ENCODE peak calls at places on chromosomes 16 and 17, in six cellular contexts. One of them, this sample, is unnamed.

GRCh38 chr16:27191352-27191924 is 11.9 kb upstream of the KDM8 start:
- DNase-seq in GM13977: no peak
- DNase-seq in endodermal cell: no peak
- DNase-seq in fibroblast of pulmonary artery: no peak
- DNase-seq in neural crest cell: no peak
- DNase-seq in GM13976: no peak
- DNase-seq in this sample: no peak

GRCh38 chr17:49093131-49093530 is 39.4 kb upstream of the B4GALNT2 start:
- DNase-seq in endodermal cell: no peak
- DNase-seq in GM13976: no peak
- DNase-seq in fibroblast of pulmonary artery: no peak
- DNase-seq in GM13977: no peak
- DNase-seq in neural crest cell: no peak
- DNase-seq in this sample: no peak

GRCh38 chr16:66619036-66619435 is 14.5 kb downstream of the CMTM3 start:
- DNase-seq in GM13976: no peak
- DNase-seq in neural crest cell: no peak
- DNase-seq in endodermal cell: no peak
- DNase-seq in GM13977: no peak
- DNase-seq in fibroblast of pulmonary artery: peak
- DNase-seq in this sample: no peak

GRCh38 chr16:67977005-67977404 is 3.3 kb downstream of the DPEP3 start:
- DNase-seq in endodermal cell: no peak
- DNase-seq in neural crest cell: no peak
- DNase-seq in fibroblast of pulmonary artery: no peak
- DNase-seq in GM13976: no peak
- DNase-seq in GM13977: no peak
- DNase-seq in this sample: no peak

GRCh38 chr17:7217113-7217987 is 2.3 kb downstream of the DLG4 start:
- DNase-seq in GM13976: peak
- DNase-seq in neural crest cell: peak
- DNase-seq in GM13977: peak
- DNase-seq in fibroblast of pulmonary artery: peak
- DNase-seq in endodermal cell: peak
- DNase-seq in this sample: no peak

GRCh38 chr16:67200491-67200890 is 1.6 kb downstream of the ELMO3 start:
- DNase-seq in GM13977: no peak
- DNase-seq in fibroblast of pulmonary artery: no peak
- DNase-seq in neural crest cell: no peak
- DNase-seq in endodermal cell: no peak
- DNase-seq in GM13976: no peak
- DNase-seq in this sample: no peak

GRCh38 chr16:89044394-89045180 is 49.1 kb upstream of the ACSF3 start:
- DNase-seq in GM13976: no peak
- DNase-seq in neural crest cell: no peak
- DNase-seq in GM13977: no peak
- DNase-seq in fibroblast of pulmonary artery: no peak
- DNase-seq in endodermal cell: no peak
- DNase-seq in this sample: no peak

GRCh38 chr17:76337413-76337777 is 16.3 kb downstream of the PRPSAP1 start:
- DNase-seq in GM13977: no peak
- DNase-seq in GM13976: no peak
- DNase-seq in fibroblast of pulmonary artery: no peak
- DNase-seq in neural crest cell: no peak
- DNase-seq in endodermal cell: no peak
- DNase-seq in this sample: no peak

GRCh38 chr16:75139498-75139897 is 8.8 kb upstream of the ZFP1 start:
- DNase-seq in neural crest cell: no peak
- DNase-seq in endodermal cell: no peak
- DNase-seq in GM13976: no peak
- DNase-seq in GM13977: no peak
- DNase-seq in fibroblast of pulmonary artery: no peak
- DNase-seq in this sample: no peak

GRCh38 chr16:31270795-31271194 is 11.0 kb downstream of the ITGAM start:
- DNase-seq in endodermal cell: no peak
- DNase-seq in neural crest cell: no peak
- DNase-seq in GM13976: no peak
- DNase-seq in fibroblast of pulmonary artery: no peak
- DNase-seq in GM13977: no peak
- DNase-seq in this sample: no peak

GRCh38 chr17:9284884-9285283 is 263.6 kb downstream of the NTN1 start:
- DNase-seq in fibroblast of pulmonary artery: no peak
- DNase-seq in endodermal cell: peak
- DNase-seq in GM13977: no peak
- DNase-seq in GM13976: no peak
- DNase-seq in neural crest cell: no peak
- DNase-seq in this sample: no peak

GRCh38 chr17:82110298-82110697 is 12.3 kb upstream of the FASN start:
- DNase-seq in GM13977: no peak
- DNase-seq in endodermal cell: no peak
- DNase-seq in GM13976: no peak
- DNase-seq in fibroblast of pulmonary artery: no peak
- DNase-seq in neural crest cell: no peak
- DNase-seq in this sample: no peak

GRCh38 chr17:52155301-52155700 is 3.2 kb downstream of the CA10 start:
- DNase-seq in neural crest cell: no peak
- DNase-seq in fibroblast of pulmonary artery: no peak
- DNase-seq in endodermal cell: no peak
- DNase-seq in GM13977: no peak
- DNase-seq in GM13976: no peak
- DNase-seq in this sample: no peak

GRCh38 chr17:62626719-62627218 is 701 bp upstream of the MRC2 start:
- DNase-seq in GM13977: no peak
- DNase-seq in fibroblast of pulmonary artery: peak
- DNase-seq in GM13976: no peak
- DNase-seq in endodermal cell: no peak
- DNase-seq in neural crest cell: peak
- DNase-seq in this sample: peak

GRCh38 chr16:85137323-85138072 is 25.2 kb upstream of the CIBAR2 start:
- DNase-seq in GM13977: no peak
- DNase-seq in neural crest cell: peak
- DNase-seq in endodermal cell: no peak
- DNase-seq in GM13976: no peak
- DNase-seq in fibroblast of pulmonary artery: peak
- DNase-seq in this sample: no peak

GRCh38 chr16:15434079-15434424 is 336 bp upstream of the BMERB1 start:
- DNase-seq in GM13977: no peak
- DNase-seq in endodermal cell: no peak
- DNase-seq in GM13976: no peak
- DNase-seq in neural crest cell: no peak
- DNase-seq in fibroblast of pulmonary artery: no peak
- DNase-seq in this sample: no peak

GRCh38 chr17:74566132-74566753 is 1.1 kb downstream of the CD300H start:
- DNase-seq in endodermal cell: peak
- DNase-seq in GM13976: peak
- DNase-seq in neural crest cell: peak
- DNase-seq in fibroblast of pulmonary artery: peak
- DNase-seq in GM13977: peak
- DNase-seq in this sample: peak

GRCh38 chr17:63956296-63956920 is 16.3 kb downstream of the SCN4A start:
- DNase-seq in fibroblast of pulmonary artery: peak
- DNase-seq in neural crest cell: no peak
- DNase-seq in endodermal cell: no peak
- DNase-seq in GM13977: no peak
- DNase-seq in GM13976: no peak
- DNase-seq in this sample: no peak

GRCh38 chr17:76869878-76870714 is 1.9 kb downstream of the MGAT5B start:
- DNase-seq in GM13977: no peak
- DNase-seq in endodermal cell: peak
- DNase-seq in GM13976: no peak
- DNase-seq in neural crest cell: no peak
- DNase-seq in fibroblast of pulmonary artery: peak
- DNase-seq in this sample: no peak

GRCh38 chr16:73193464-73193863 is 145.5 kb upstream of the ZFHX3 start:
- DNase-seq in neural crest cell: no peak
- DNase-seq in endodermal cell: no peak
- DNase-seq in GM13977: no peak
- DNase-seq in GM13976: no peak
- DNase-seq in fibroblast of pulmonary artery: no peak
- DNase-seq in this sample: no peak

GRCh38 chr17:32486091-32486700 is 597 bp upstream of the CDK5R1 start:
- DNase-seq in endodermal cell: peak
- DNase-seq in fibroblast of pulmonary artery: peak
- DNase-seq in GM13976: peak
- DNase-seq in neural crest cell: no peak
- DNase-seq in GM13977: peak
- DNase-seq in this sample: peak

GRCh38 chr17:5508855-5509254 is 22.5 kb downstream of the MIS12 start:
- DNase-seq in fibroblast of pulmonary artery: peak
- DNase-seq in neural crest cell: peak
- DNase-seq in GM13976: no peak
- DNase-seq in GM13977: no peak
- DNase-seq in endodermal cell: peak
- DNase-seq in this sample: no peak

GRCh38 chr17:75869282-75870141 is 8.9 kb downstream of the TRIM47 start:
- DNase-seq in endodermal cell: peak
- DNase-seq in fibroblast of pulmonary artery: peak
- DNase-seq in GM13977: no peak
- DNase-seq in GM13976: no peak
- DNase-seq in neural crest cell: no peak
- DNase-seq in this sample: no peak

GRCh38 chr16:23700509-23700908 is 12.5 kb downstream of the ERN2 start:
- DNase-seq in endodermal cell: peak
- DNase-seq in fibroblast of pulmonary artery: no peak
- DNase-seq in GM13976: no peak
- DNase-seq in GM13977: no peak
- DNase-seq in neural crest cell: no peak
- DNase-seq in this sample: no peak

GRCh38 chr16:80614908-80615696 is 74.3 kb downstream of the DYNLRB2 start:
- DNase-seq in GM13977: no peak
- DNase-seq in fibroblast of pulmonary artery: peak
- DNase-seq in neural crest cell: no peak
- DNase-seq in endodermal cell: peak
- DNase-seq in GM13976: no peak
- DNase-seq in this sample: no peak
- TF ChIP-seq CTCF in GM13977: no peak
- TF ChIP-seq CTCF in fibroblast of pulmonary artery: peak
- TF ChIP-seq CTCF in neural crest cell: no peak
- TF ChIP-seq CTCF in endodermal cell: no peak
- TF ChIP-seq CTCF in GM13976: no peak
- TF ChIP-seq CTCF in this sample: no peak

DNA sequence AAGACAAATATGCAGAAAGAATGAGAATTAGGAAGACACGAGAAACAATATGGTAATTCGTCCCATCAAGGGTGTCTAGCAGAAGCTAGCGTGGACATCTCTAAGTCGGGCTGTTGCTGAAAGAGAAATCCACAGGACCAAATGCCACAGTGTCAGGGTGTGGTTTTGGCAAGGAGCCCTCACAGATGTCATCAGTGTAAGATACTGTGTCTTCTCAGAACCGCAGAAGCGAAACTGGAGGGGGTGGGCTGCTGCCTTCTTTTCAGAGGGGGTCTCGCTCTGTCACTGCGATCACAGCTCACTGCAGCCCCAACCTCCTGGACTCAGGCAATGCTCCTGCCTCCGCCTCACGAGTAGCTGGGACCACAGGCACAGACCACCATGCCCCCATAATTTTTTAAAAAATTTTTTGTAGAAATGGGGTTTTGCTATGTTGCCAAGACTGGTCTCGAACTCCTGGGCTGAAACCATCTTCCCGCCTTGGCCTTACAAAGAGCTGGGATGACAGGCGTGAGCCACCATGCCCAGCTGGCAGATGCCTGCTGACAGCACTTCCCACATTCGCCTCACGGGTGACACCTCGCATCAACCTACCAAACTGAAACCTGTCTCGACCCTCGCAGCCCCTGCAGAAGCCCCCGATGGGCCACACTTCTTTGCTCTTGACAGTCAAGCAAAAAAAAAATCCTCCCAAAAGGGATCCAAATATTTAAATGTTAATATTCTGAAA is 26.2 kb downstream of the TRAP1 start:
- DNase-seq in GM13977: no peak
- DNase-seq in GM13976: no peak
- DNase-seq in neural crest cell: no peak
- DNase-seq in endodermal cell: no peak
- DNase-seq in fibroblast of pulmonary artery: no peak
- DNase-seq in this sample: no peak
- TF ChIP-seq CTCF in GM13977: no peak
- TF ChIP-seq CTCF in GM13976: no peak
- TF ChIP-seq CTCF in neural crest cell: no peak
- TF ChIP-seq CTCF in endodermal cell: no peak
- TF ChIP-seq CTCF in fibroblast of pulmonary artery: no peak
- TF ChIP-seq CTCF in this sample: no peak

DNA sequence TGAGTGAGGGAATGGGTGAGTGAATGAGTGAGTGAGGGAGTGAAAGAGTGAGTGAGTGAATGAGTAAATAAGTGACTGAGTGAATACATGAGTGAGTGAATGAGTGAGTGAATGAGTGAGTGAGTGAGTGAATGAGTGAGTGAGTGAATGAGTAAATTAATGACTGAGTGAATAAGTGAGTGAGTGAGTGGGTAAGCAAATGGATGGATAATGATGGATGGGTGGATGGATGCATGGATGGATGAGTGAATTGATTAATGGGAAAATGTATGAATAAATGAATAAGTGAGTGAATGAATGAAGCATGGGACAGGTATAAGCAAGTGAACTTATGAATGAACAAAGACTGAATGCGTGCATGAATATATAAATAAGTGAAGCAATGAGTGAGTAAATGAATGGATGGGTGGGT is 25.4 kb downstream of the TMEM114 start:
- DNase-seq in neural crest cell: no peak
- DNase-seq in GM13977: no peak
- DNase-seq in endodermal cell: no peak
- DNase-seq in GM13976: no peak
- DNase-seq in fibroblast of pulmonary artery: no peak
- DNase-seq in this sample: no peak
- TF ChIP-seq CTCF in neural crest cell: no peak
- TF ChIP-seq CTCF in GM13977: no peak
- TF ChIP-seq CTCF in endodermal cell: no peak
- TF ChIP-seq CTCF in GM13976: no peak
- TF ChIP-seq CTCF in fibroblast of pulmonary artery: no peak
- TF ChIP-seq CTCF in this sample: no peak

GRCh38 chr16:64089697-64090096 is 1032.2 kb downstream of the CDH11 start:
- DNase-seq in endodermal cell: peak
- DNase-seq in neural crest cell: no peak
- DNase-seq in GM13976: no peak
- DNase-seq in GM13977: no peak
- DNase-seq in fibroblast of pulmonary artery: peak
- DNase-seq in this sample: no peak
- TF ChIP-seq CTCF in endodermal cell: peak
- TF ChIP-seq CTCF in neural crest cell: peak
- TF ChIP-seq CTCF in GM13976: no peak
- TF ChIP-seq CTCF in GM13977: peak
- TF ChIP-seq CTCF in fibroblast of pulmonary artery: peak
- TF ChIP-seq CTCF in this sample: no peak